ENCODE peak calls at places on chromosome 2, in six cellular contexts. F, C, Y, H, P and L are unnamed samples.

GRCh38 chr2:209473930-209474419 is 50.1 kb downstream of the MAP2 start:
- DNase-seq in H (no peak), C (peak; percentile 89), F (no peak), P (no peak), Y (peak; percentile 46), L (no peak)

GRCh38 chr2:77520981-77521380 is 1.2 kb downstream of the LRRTM4 start:
- DNase-seq in P (no peak), C (no peak), Y (no peak), F (no peak), H (no peak), L (no peak)

GRCh38 chr2:118738524-118739308 is 108.7 kb downstream of the EN1 start:
- DNase-seq in Y (peak; percentile 22), F (no peak), C (peak; percentile 96), P (no peak), H (no peak), L (no peak)

GRCh38 chr2:98028931-98029717 is 33.4 kb upstream of the TMEM131 start:
- DNase-seq in C (no peak), P (peak; percentile 18), F (no peak), Y (no peak), H (no peak), L (no peak)

GRCh38 chr2:27707462-27708256 is 44.0 kb downstream of the SLC4A1AP start:
- DNase-seq in F (no peak), Y (no peak), P (no peak), C (no peak), H (no peak), L (no peak)

GRCh38 chr2:27313882-27314645 is 5.8 kb upstream of the UCN start:
- DNase-seq in Y (no peak), H (no peak), F (no peak), P (no peak), C (no peak), L (no peak)

GRCh38 chr2:159921752-159922404 is 123.9 kb upstream of the CD302 start:
- DNase-seq in P (peak; percentile 81), F (peak; percentile 89), C (no peak), Y (peak; percentile 42), H (peak; percentile 82), L (no peak)

GRCh38 chr2:6724572-6725140 is 141.1 kb downstream of the CMPK2 start:
- DNase-seq in F (no peak), H (no peak), C (peak; percentile 17), P (no peak), Y (no peak), L (no peak)

GRCh38 chr2:69709290-69709689 is 32.6 kb upstream of the ANXA4 start:
- DNase-seq in F (no peak), Y (no peak), H (no peak), C (no peak), P (no peak), L (no peak)

GRCh38 chr2:220165401-220165800 is 538.0 kb downstream of the SLC4A3 start:
- DNase-seq in P (no peak), F (peak; percentile 17), C (no peak), H (no peak), Y (no peak), L (no peak)

GRCh38 chr2:167355796-167356195 is 467.5 kb downstream of the XIRP2 start:
- DNase-seq in H (no peak), F (no peak), P (no peak), Y (no peak), C (no peak), L (no peak)

GRCh38 chr2:236748385-236748784 is 178.8 kb downstream of the ACKR3 start:
- DNase-seq in H (no peak), P (peak; percentile 19), Y (no peak), F (no peak), C (no peak), L (no peak)

GRCh38 chr2:136067465-136067864 is 50.5 kb downstream of the CXCR4 start:
- DNase-seq in H (no peak), Y (no peak), P (no peak), C (no peak), F (no peak), L (no peak)

GRCh38 chr2:65199891-65200290 is 27.7 kb upstream of the ACTR2 start:
- DNase-seq in C (peak; percentile 12), P (no peak), Y (no peak), F (no peak), H (no peak), L (no peak)

GRCh38 chr2:38731684-38732221 is 19.4 kb downstream of the SRSF7 start:
- DNase-seq in H (no peak), F (no peak), Y (no peak), P (no peak), C (no peak), L (no peak)

GRCh38 chr2:240133401-240133800 is 2.7 kb downstream of the COPS9 start:
- DNase-seq in C (no peak), Y (no peak), F (no peak), P (no peak), H (no peak), L (no peak)

GRCh38 chr2:199488772-199489400 is 31.1 kb upstream of the SATB2 start:
- DNase-seq in C (peak; percentile 57), P (peak; percentile 49), F (peak; percentile 62), Y (peak; percentile 29), H (peak; percentile 74), L (peak; percentile 84)